ENCODE peak calls at places on chromosome 11, in eight cellular contexts. D is heart right ventricle, K is IMR-90, Z is testis, P is endodermal cell, T is HCT116, Y is heart left ventricle, A is mammary epithelial cell. N is an unnamed sample.
A peak's percentile ranks its signal among the peaks of the same experiment; 100 is the strongest.

GRCh38 chr11:19284881-19285280 is 44.1 kb upstream of the E2F8 start:
- DNase-seq in D (no peak), K (no peak), Z (no peak), P (peak; percentile 69), T (no peak), Y (no peak), A (no peak), N (no peak)

GRCh38 chr11:13776134-13776815 is 107.8 kb downstream of the FAR1 start:
- DNase-seq in D (no peak), K (no peak), Z (no peak), P (peak; percentile 76), T (peak; percentile 15), Y (no peak), A (peak; percentile 11), N (no peak)

GRCh38 chr11:71991494-71991893 is 7.2 kb upstream of the IL18BP start:
- DNase-seq in D (no peak), K (no peak), Z (no peak), P (no peak), T (no peak), Y (no peak), A (no peak), N (no peak)

GRCh38 chr11:31824791-31825452 is 13.8 kb upstream of the PAX6 start:
- DNase-seq in D (no peak), K (no peak), Z (no peak), P (peak; percentile 70), T (no peak), Y (no peak), A (no peak), N (no peak)

GRCh38 chr11:78216571-78217287 is 28.0 kb downstream of the USP35 start:
- DNase-seq in D (no peak), K (no peak), Z (no peak), P (peak; percentile 18), T (no peak), Y (no peak), A (peak; percentile 19), N (no peak)

GRCh38 chr11:128776434-128777284 is 82.8 kb downstream of the FLI1 start:
- DNase-seq in D (peak; percentile 67), K (peak; percentile 33), Z (peak; percentile 77), P (peak; percentile 92), T (peak; percentile 22), Y (peak; percentile 81), A (no peak), N (no peak)

GRCh38 chr11:39221739-39222138 is 2237.7 kb downstream of the LRRC4C start:
- DNase-seq in D (no peak), K (no peak), Z (no peak), P (no peak), T (no peak), Y (no peak), A (no peak), N (no peak)

GRCh38 chr11:118524757-118525465 is 2.4 kb upstream of the TTC36 start:
- DNase-seq in D (no peak), K (no peak), Z (no peak), P (no peak), T (no peak), Y (no peak), A (no peak), N (no peak)

GRCh38 chr11:48012051-48012391 is 31.7 kb downstream of the PTPRJ start:
- DNase-seq in D (no peak), K (no peak), Z (no peak), P (no peak), T (no peak), Y (no peak), A (no peak), N (no peak)

GRCh38 chr11:118918128-118918685 is 7.5 kb downstream of the BCL9L start:
- DNase-seq in D (peak; percentile 80), K (peak; percentile 91), Z (peak; percentile 75), P (peak; percentile 95), T (no peak), Y (no peak), A (peak; percentile 83), N (no peak)

GRCh38 chr11:10605941-10606381 is 37.5 kb upstream of the LYVE1 start:
- DNase-seq in D (peak; percentile 54), K (peak; percentile 87), Z (peak; percentile 53), P (peak; percentile 90), T (no peak), Y (peak; percentile 82), A (no peak), N (no peak)

DNA sequence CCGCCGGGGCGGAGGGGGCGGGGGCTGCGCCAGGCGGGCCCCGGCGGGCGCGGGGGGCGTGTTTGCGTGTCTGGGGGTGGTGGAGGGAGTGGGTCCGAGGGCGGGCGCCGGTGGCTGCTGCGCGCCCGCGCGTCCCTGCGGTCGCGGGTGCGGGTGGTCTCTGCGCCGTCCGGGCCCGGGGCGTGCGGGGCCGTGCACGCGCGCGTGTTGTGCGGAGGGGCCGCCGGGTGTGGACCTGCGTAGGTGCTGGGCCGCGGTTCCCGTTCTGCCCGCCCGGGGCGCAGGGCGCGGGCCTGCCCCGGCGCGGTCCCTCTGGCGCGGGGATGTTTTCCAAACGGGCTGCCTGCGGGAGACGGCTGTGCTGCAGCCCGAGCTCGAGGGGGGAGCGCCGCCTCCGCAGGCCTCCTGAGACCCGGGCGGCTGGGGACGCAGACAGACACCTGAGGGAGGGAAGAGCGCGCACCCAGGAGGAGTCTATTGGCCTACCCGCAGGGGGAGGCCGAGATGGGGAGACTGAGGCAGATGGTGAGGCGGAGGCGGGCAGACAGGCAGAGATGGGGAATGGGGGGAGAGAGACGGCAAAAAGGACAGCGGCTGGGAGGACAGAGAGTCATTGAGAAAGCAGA is 442 bp downstream of the PELI3 start:
- DNase-seq in D (no peak), K (peak; percentile 15), Z (peak; percentile 21), P (no peak), T (no peak), Y (no peak), A (no peak), N (peak; percentile 28)
- TF ChIP-seq CTCF in D (peak; percentile 30), K (peak; percentile 30), Z (no peak), P (peak; percentile 64), T (no peak), Y (no peak), A (no peak), N (peak; percentile 11)

GRCh38 chr11:120249279-120250022 is 9.5 kb downstream of the POU2F3 start:
- DNase-seq in D (no peak), K (no peak), Z (no peak), P (no peak), T (no peak), Y (no peak), A (no peak), N (no peak)
- H3K27ac ChIP-seq in D (no peak overlapping the region), K (no peak overlapping the region), Z (no peak overlapping the region), P (no peak overlapping the region), T (no peak overlapping the region), Y (no peak overlapping the region), A (no peak overlapping the region), N (no peak overlapping the region)

GRCh38 chr11:59891781-59892181 is 13.2 kb downstream of the OOSP3 start:
- DNase-seq in D (peak; percentile 29), K (no peak), Z (peak; percentile 51), P (peak; percentile 87), T (no peak), Y (no peak), A (no peak), N (no peak)
- H3K4me3 ChIP-seq in D (no peak overlapping the region), K (no peak overlapping the region), Z (no peak overlapping the region), P (no peak overlapping the region), T (no peak overlapping the region), Y (no peak overlapping the region), A (no peak overlapping the region), N (no peak overlapping the region)

GRCh38 chr11:65944191-65944590 is 1.1 kb upstream of the TSGA10IP start:
- DNase-seq in D (no peak), K (no peak), Z (no peak), P (no peak), T (no peak), Y (no peak), A (no peak), N (no peak)
- TF ChIP-seq CTCF in D (no peak), K (no peak), Z (no peak), P (no peak), T (no peak), Y (no peak), A (no peak), N (no peak)

GRCh38 chr11:23211221-23211620 is 350.9 kb upstream of the CCDC179 start:
- DNase-seq in D (no peak), K (no peak), Z (no peak), P (no peak), T (no peak), Y (no peak), A (peak; percentile 61), N (no peak)

GRCh38 chr11:23212829-23213228 is 352.6 kb upstream of the CCDC179 start:
- DNase-seq in D (no peak), K (no peak), Z (no peak), P (no peak), T (no peak), Y (no peak), A (no peak), N (no peak)

DNA sequence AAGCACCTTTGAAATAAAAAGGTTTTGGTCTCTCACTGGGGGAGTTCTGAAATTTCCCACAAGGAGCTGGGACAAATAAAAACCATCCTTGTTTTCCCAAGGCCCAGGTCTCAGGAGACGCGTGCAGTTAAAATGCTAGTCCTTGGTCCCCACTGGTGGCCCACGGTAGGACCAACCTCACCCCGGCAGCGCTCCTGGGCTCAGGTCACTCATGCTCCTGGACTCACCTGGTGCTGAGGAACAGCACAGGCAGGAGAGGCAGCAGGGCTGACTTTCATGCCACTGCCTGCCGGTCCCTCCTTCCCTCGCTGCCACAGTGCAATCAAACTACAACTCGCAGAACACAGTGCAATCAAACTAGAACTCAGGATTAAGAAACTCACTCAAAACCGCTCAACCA is 356.8 kb upstream of the CCDC179 start:
- DNase-seq in D (no peak), K (no peak), Z (no peak), P (no peak), T (no peak), Y (no peak), A (no peak), N (no peak)
- H3K27ac ChIP-seq in D (no peak overlapping the region), K (no peak overlapping the region), Z (no peak overlapping the region), P (no peak overlapping the region), T (no peak overlapping the region), Y (no peak overlapping the region), A (no peak overlapping the region), N (no peak overlapping the region)

GRCh38 chr11:69416746-69417145 is 64.7 kb upstream of the LINC01488 start:
- DNase-seq in D (peak; percentile 34), K (no peak), Z (no peak), P (no peak), T (no peak), Y (no peak), A (no peak), N (no peak)
- H3K4me3 ChIP-seq in D (no peak overlapping the region), K (no peak overlapping the region), Z (no peak overlapping the region), P (no peak overlapping the region), T (no peak overlapping the region), Y (no peak overlapping the region), A (no peak overlapping the region), N (no peak overlapping the region)